ENCODE peak calls at places on chromosomes 5 and 9, in ten cellular contexts. One of them, this sample, is unnamed.

GRCh38 chr9:14616188-14616982 is 76.8 kb downstream of the ZDHHC21 start:
- DNase-seq in psoas muscle: no peak
- DNase-seq in neuronal stem cell: peak; percentile 4
- DNase-seq in lung microvascular endothelial cell: peak; percentile 81
- DNase-seq in effector CD4-positive, alpha-beta T cell: no peak
- DNase-seq in cardiac muscle cell: peak; percentile 85
- DNase-seq in stimulated activated naive CD8-positive, alpha-beta T cell treated with anti-CD3 and anti-CD28 coated beads, Interleukin-15, Interleukin-2, amounts not matched to agents 100 U/mL and 50 U/mL, for 24 hours: no peak
- DNase-seq in KG1: peak; percentile 17
- DNase-seq in heart right ventricle: no peak
- DNase-seq in astrocyte of the cerebellum: peak; percentile 67
- DNase-seq in this sample: peak; percentile 25

GRCh38 chr5:114450516-114450909 is 88.6 kb downstream of the KCNN2 start:
- DNase-seq in KG1: no peak
- DNase-seq in effector CD4-positive, alpha-beta T cell: no peak
- DNase-seq in psoas muscle: no peak
- DNase-seq in lung microvascular endothelial cell: no peak
- DNase-seq in heart right ventricle: peak; percentile 37
- DNase-seq in cardiac muscle cell: peak; percentile 9
- DNase-seq in neuronal stem cell: no peak
- DNase-seq in stimulated activated naive CD8-positive, alpha-beta T cell treated with anti-CD3 and anti-CD28 coated beads, Interleukin-15, Interleukin-2, amounts not matched to agents 100 U/mL and 50 U/mL, for 24 hours: no peak
- DNase-seq in astrocyte of the cerebellum: no peak
- DNase-seq in this sample: no peak

GRCh38 chr5:76637490-76637889 is 14.3 kb upstream of the F2RL2 start:
- DNase-seq in stimulated activated naive CD8-positive, alpha-beta T cell treated with anti-CD3 and anti-CD28 coated beads, Interleukin-15, Interleukin-2, amounts not matched to agents 100 U/mL and 50 U/mL, for 24 hours: no peak
- DNase-seq in lung microvascular endothelial cell: no peak
- DNase-seq in psoas muscle: no peak
- DNase-seq in KG1: no peak
- DNase-seq in cardiac muscle cell: no peak
- DNase-seq in neuronal stem cell: no peak
- DNase-seq in astrocyte of the cerebellum: no peak
- DNase-seq in effector CD4-positive, alpha-beta T cell: no peak
- DNase-seq in heart right ventricle: no peak
- DNase-seq in this sample: no peak

GRCh38 chr5:128446-128845 is 36.5 kb downstream of the PLEKHG4B start:
- DNase-seq in KG1: no peak
- DNase-seq in stimulated activated naive CD8-positive, alpha-beta T cell treated with anti-CD3 and anti-CD28 coated beads, Interleukin-15, Interleukin-2, amounts not matched to agents 100 U/mL and 50 U/mL, for 24 hours: no peak
- DNase-seq in astrocyte of the cerebellum: no peak
- DNase-seq in heart right ventricle: no peak
- DNase-seq in lung microvascular endothelial cell: no peak
- DNase-seq in effector CD4-positive, alpha-beta T cell: no peak
- DNase-seq in cardiac muscle cell: no peak
- DNase-seq in neuronal stem cell: no peak
- DNase-seq in psoas muscle: no peak
- DNase-seq in this sample: no peak

GRCh38 chr5:107265268-107265667 is 405.5 kb downstream of the EFNA5 start:
- DNase-seq in heart right ventricle: no peak
- DNase-seq in psoas muscle: no peak
- DNase-seq in effector CD4-positive, alpha-beta T cell: no peak
- DNase-seq in neuronal stem cell: no peak
- DNase-seq in KG1: no peak
- DNase-seq in lung microvascular endothelial cell: no peak
- DNase-seq in cardiac muscle cell: no peak
- DNase-seq in astrocyte of the cerebellum: no peak
- DNase-seq in stimulated activated naive CD8-positive, alpha-beta T cell treated with anti-CD3 and anti-CD28 coated beads, Interleukin-15, Interleukin-2, amounts not matched to agents 100 U/mL and 50 U/mL, for 24 hours: no peak
- DNase-seq in this sample: no peak

GRCh38 chr9:16396389-16396788 is 474.1 kb downstream of the BNC2 start:
- DNase-seq in stimulated activated naive CD8-positive, alpha-beta T cell treated with anti-CD3 and anti-CD28 coated beads, Interleukin-15, Interleukin-2, amounts not matched to agents 100 U/mL and 50 U/mL, for 24 hours: no peak
- DNase-seq in KG1: no peak
- DNase-seq in lung microvascular endothelial cell: no peak
- DNase-seq in psoas muscle: no peak
- DNase-seq in effector CD4-positive, alpha-beta T cell: no peak
- DNase-seq in heart right ventricle: no peak
- DNase-seq in neuronal stem cell: no peak
- DNase-seq in cardiac muscle cell: peak; percentile 67
- DNase-seq in astrocyte of the cerebellum: no peak
- DNase-seq in this sample: no peak

GRCh38 chr5:178827636-178828035 is 32.1 kb upstream of the ZNF354B start:
- DNase-seq in cardiac muscle cell: no peak
- DNase-seq in KG1: no peak
- DNase-seq in neuronal stem cell: no peak
- DNase-seq in stimulated activated naive CD8-positive, alpha-beta T cell treated with anti-CD3 and anti-CD28 coated beads, Interleukin-15, Interleukin-2, amounts not matched to agents 100 U/mL and 50 U/mL, for 24 hours: no peak
- DNase-seq in psoas muscle: no peak
- DNase-seq in astrocyte of the cerebellum: no peak
- DNase-seq in effector CD4-positive, alpha-beta T cell: no peak
- DNase-seq in lung microvascular endothelial cell: no peak
- DNase-seq in heart right ventricle: no peak
- DNase-seq in this sample: no peak

GRCh38 chr5:99169309-99169708 is 240.5 kb upstream of the CHD1 start:
- DNase-seq in KG1: no peak
- DNase-seq in heart right ventricle: no peak
- DNase-seq in neuronal stem cell: peak; percentile 21
- DNase-seq in cardiac muscle cell: peak; percentile 0
- DNase-seq in stimulated activated naive CD8-positive, alpha-beta T cell treated with anti-CD3 and anti-CD28 coated beads, Interleukin-15, Interleukin-2, amounts not matched to agents 100 U/mL and 50 U/mL, for 24 hours: no peak
- DNase-seq in psoas muscle: no peak
- DNase-seq in astrocyte of the cerebellum: peak; percentile 28
- DNase-seq in effector CD4-positive, alpha-beta T cell: no peak
- DNase-seq in lung microvascular endothelial cell: no peak
- DNase-seq in this sample: no peak

GRCh38 chr5:175572922-175573321 is 84.9 kb upstream of the HRH2 start:
- DNase-seq in KG1: no peak
- DNase-seq in psoas muscle: no peak
- DNase-seq in effector CD4-positive, alpha-beta T cell: no peak
- DNase-seq in heart right ventricle: peak; percentile 62
- DNase-seq in astrocyte of the cerebellum: peak; percentile 40
- DNase-seq in lung microvascular endothelial cell: no peak
- DNase-seq in cardiac muscle cell: peak; percentile 55
- DNase-seq in stimulated activated naive CD8-positive, alpha-beta T cell treated with anti-CD3 and anti-CD28 coated beads, Interleukin-15, Interleukin-2, amounts not matched to agents 100 U/mL and 50 U/mL, for 24 hours: no peak
- DNase-seq in neuronal stem cell: no peak
- DNase-seq in this sample: no peak

GRCh38 chr9:138037140-138037539 is 159.6 kb downstream of the CACNA1B start:
- DNase-seq in heart right ventricle: no peak
- DNase-seq in astrocyte of the cerebellum: no peak
- DNase-seq in KG1: no peak
- DNase-seq in psoas muscle: no peak
- DNase-seq in lung microvascular endothelial cell: no peak
- DNase-seq in effector CD4-positive, alpha-beta T cell: no peak
- DNase-seq in stimulated activated naive CD8-positive, alpha-beta T cell treated with anti-CD3 and anti-CD28 coated beads, Interleukin-15, Interleukin-2, amounts not matched to agents 100 U/mL and 50 U/mL, for 24 hours: no peak
- DNase-seq in neuronal stem cell: no peak
- DNase-seq in cardiac muscle cell: no peak
- DNase-seq in this sample: no peak

GRCh38 chr9:87793292-87793691 is 67.4 kb downstream of the CTSL start:
- DNase-seq in KG1: no peak
- DNase-seq in stimulated activated naive CD8-positive, alpha-beta T cell treated with anti-CD3 and anti-CD28 coated beads, Interleukin-15, Interleukin-2, amounts not matched to agents 100 U/mL and 50 U/mL, for 24 hours: no peak
- DNase-seq in lung microvascular endothelial cell: peak; percentile 69
- DNase-seq in astrocyte of the cerebellum: no peak
- DNase-seq in effector CD4-positive, alpha-beta T cell: no peak
- DNase-seq in cardiac muscle cell: peak; percentile 93
- DNase-seq in heart right ventricle: no peak
- DNase-seq in psoas muscle: no peak
- DNase-seq in neuronal stem cell: no peak
- DNase-seq in this sample: no peak

GRCh38 chr5:158140120-158140778 is 281.3 kb upstream of the CLINT1 start:
- DNase-seq in effector CD4-positive, alpha-beta T cell: no peak
- DNase-seq in lung microvascular endothelial cell: no peak
- DNase-seq in KG1: no peak
- DNase-seq in astrocyte of the cerebellum: no peak
- DNase-seq in heart right ventricle: peak; percentile 37
- DNase-seq in neuronal stem cell: no peak
- DNase-seq in psoas muscle: peak; percentile 24
- DNase-seq in cardiac muscle cell: peak; percentile 33
- DNase-seq in stimulated activated naive CD8-positive, alpha-beta T cell treated with anti-CD3 and anti-CD28 coated beads, Interleukin-15, Interleukin-2, amounts not matched to agents 100 U/mL and 50 U/mL, for 24 hours: no peak
- DNase-seq in this sample: no peak